ENCODE peak calls at places on chromosomes 16 and 17, in four cellular contexts. Y is cardiac fibroblast, F is DND-41, J is Caco-2. I is an unnamed sample.

GRCh38 chr16:22267764-22268163 is 29.4 kb upstream of the POLR3E start:
- DNase-seq in Y (no peak), F (no peak), J (no peak), I (no peak)

GRCh38 chr17:8820311-8821010 is 21.3 kb upstream of the MFSD6L start:
- DNase-seq in Y (no peak), F (no peak), J (no peak), I (no peak)

GRCh38 chr17:83156408-83156807 is 77.0 kb downstream of the METRNL start:
- DNase-seq in Y (no peak), F (no peak), J (no peak), I (no peak)

GRCh38 chr17:6427284-6427781 is 7.6 kb downstream of the AIPL1 start:
- DNase-seq in Y (peak; percentile 16), F (peak; percentile 77), J (no peak), I (no peak)

GRCh38 chr16:2386990-2387389 is 42.3 kb upstream of the CCNF start:
- DNase-seq in Y (peak; percentile 12), F (no peak), J (peak; percentile 11), I (no peak)

GRCh38 chr17:70661342-70662222 is 492.2 kb downstream of the KCNJ2 start:
- DNase-seq in Y (peak; percentile 9), F (no peak), J (no peak), I (no peak)

GRCh38 chr16:48535831-48536599 is 74.0 kb downstream of the N4BP1 start:
- DNase-seq in Y (peak; percentile 76), F (peak; percentile 75), J (no peak), I (no peak)

GRCh38 chr16:73143681-73144370 is 95.9 kb upstream of the ZFHX3 start:
- DNase-seq in Y (peak; percentile 24), F (no peak), J (no peak), I (no peak)

GRCh38 chr17:72614871-72615626 is 477.4 kb downstream of the SLC39A11 start:
- DNase-seq in Y (peak; percentile 82), F (no peak), J (peak; percentile 87), I (peak; percentile 56)

GRCh38 chr16:27920391-27920891 is 143.1 kb downstream of the GSG1L start:
- DNase-seq in Y (no peak), F (no peak), J (peak; percentile 37), I (peak; percentile 29)

GRCh38 chr16:86862596-86862995 is 284.2 kb downstream of the FOXL1 start:
- DNase-seq in Y (no peak), F (no peak), J (no peak), I (no peak)

GRCh38 chr17:73645050-73645871 is 1.0 kb upstream of the SDK2 start:
- DNase-seq in Y (no peak), F (peak; percentile 12), J (peak; percentile 48), I (peak; percentile 52)
- TF ChIP-seq CTCF in Y (no peak), F (peak; percentile 30), J (peak; percentile 2), I (peak; percentile 54)

GRCh38 chr17:39563476-39563875 is 44.2 kb downstream of the NEUROD2 start:
- DNase-seq in Y (no peak), F (no peak), J (no peak), I (no peak)

GRCh38 chr17:39564201-39564828 is 43.4 kb downstream of the NEUROD2 start:
- DNase-seq in Y (no peak), F (no peak), J (peak; percentile 40), I (no peak)

GRCh38 chr17:39568710-39569109 is 39.0 kb downstream of the NEUROD2 start:
- DNase-seq in Y (no peak), F (no peak), J (no peak), I (no peak)

DNA sequence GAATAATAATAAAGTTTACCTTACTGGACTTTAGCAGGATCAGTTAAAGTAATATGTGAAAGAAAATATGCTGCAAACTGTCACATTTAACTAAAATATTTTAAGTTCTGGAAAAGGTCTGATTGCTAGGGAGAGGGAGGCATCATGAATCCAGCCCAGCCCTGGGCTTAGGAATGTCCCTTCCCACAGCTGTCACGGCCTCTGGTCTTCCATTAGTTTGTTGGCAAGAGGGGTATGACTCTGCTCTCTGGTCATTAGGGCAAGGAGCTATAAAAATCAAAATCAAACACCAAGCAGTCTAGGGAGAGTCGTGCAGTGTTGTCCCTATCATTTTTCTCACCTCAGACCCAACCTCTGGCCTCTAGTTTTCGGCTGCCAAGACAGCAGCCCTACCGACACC is 41.6 kb downstream of the NEUROD2 start:
- DNase-seq in Y (no peak), F (no peak), J (no peak), I (no peak)
- TF ChIP-seq CTCF in Y (no peak), F (no peak), J (no peak), I (no peak)

GRCh38 chr16:3485821-3486505 is 9.3 kb downstream of the C16orf90 start:
- DNase-seq in Y (no peak), F (no peak), J (no peak), I (no peak)
- TF ChIP-seq CTCF in Y (no peak), F (peak; percentile 25), J (no peak), I (no peak)

DNA sequence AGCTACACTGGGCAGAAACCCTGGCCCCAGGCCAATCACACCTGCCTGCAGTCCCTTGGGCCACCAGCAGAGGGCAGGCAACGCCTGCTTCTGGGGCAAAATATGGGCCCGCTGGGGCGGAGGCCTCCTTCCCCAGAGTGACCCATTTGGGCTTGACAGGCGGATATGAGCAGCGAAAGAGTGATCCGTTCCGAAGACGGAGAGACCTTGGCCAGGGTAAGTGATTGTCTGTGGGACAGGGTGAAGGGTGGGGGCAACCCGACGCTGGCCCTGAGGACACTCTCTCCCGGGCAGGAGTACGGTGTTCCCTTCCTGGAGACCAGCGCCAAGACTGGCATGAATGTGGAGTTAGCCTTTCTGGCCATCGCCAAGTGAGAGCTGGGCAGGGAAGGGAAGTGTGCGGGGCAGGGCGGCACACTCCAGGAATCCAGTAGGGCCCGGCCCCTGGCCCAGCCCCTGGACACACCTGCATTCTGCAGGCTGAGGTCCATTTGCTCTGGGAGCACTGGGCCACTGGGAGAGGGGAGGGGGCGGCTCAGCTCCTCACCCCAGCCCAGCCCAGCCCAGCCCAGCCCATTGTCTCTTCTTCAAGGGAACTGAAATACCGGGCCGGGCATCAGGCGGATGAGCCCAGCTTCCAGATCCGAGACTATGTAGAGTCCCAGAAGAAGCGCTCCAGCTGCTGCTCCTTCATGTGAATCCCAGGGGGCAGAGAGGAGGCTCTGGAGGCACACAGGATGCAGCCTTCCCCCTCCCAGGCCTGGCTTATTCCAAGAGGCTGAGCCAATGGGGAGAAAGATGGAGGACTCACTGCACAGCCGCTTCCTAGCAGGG is 3.5 kb upstream of the NHERF1 start:
- DNase-seq in Y (peak; percentile 75), F (peak; percentile 74), J (peak; percentile 95), I (peak; percentile 91)
- TF ChIP-seq CTCF in Y (peak; percentile 100), F (peak; percentile 99), J (peak; percentile 99), I (peak; percentile 100)

GRCh38 chr16:52070341-52071057 is 476.4 kb downstream of the TOX3 start:
- DNase-seq in Y (no peak), F (no peak), J (no peak), I (no peak)

GRCh38 chr16:52071101-52071500 is 475.8 kb downstream of the TOX3 start:
- DNase-seq in Y (no peak), F (no peak), J (no peak), I (no peak)

GRCh38 chr16:52069866-52070265 is 477.1 kb downstream of the TOX3 start:
- DNase-seq in Y (peak; percentile 11), F (no peak), J (peak; percentile 51), I (no peak)

GRCh38 chr16:52066951-52067350 is 480.0 kb downstream of the TOX3 start:
- DNase-seq in Y (no peak), F (no peak), J (no peak), I (no peak)

DNA sequence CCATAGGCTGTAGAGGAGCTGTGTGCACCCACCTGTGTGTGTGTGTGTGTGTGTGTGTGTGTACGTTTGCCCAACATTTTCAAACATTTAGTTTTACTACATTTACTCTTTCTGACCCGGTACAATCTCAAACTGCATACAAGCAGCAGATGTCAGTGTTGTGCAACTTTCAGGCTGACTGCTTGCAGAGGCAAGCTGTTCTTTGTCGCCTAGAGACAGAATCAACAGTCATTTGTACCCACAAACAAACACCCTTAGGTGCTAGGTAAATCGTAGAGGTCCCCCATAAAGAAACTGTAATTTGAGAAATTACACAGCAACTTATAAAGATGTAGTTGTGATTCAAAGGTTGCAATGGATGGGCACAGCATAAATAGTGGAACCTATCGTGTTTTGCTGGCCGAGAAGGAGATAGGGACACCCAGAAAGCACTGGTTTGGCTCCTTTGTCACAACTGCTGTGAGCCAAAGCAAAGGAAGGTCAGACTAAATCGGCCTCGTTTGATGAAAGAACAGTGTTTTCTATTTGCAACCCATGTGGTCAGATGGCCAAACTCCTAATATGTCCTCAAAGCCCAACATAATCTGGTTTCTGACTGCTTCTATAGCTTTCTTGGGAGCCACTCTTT is 478.4 kb downstream of the TOX3 start:
- DNase-seq in Y (peak; percentile 9), F (no peak), J (peak; percentile 44), I (peak; percentile 24)
- TF ChIP-seq CTCF in Y (no peak), F (peak; percentile 42), J (no peak), I (peak; percentile 63)

GRCh38 chr17:55825213-55825612 is 74.4 kb downstream of the PCTP start:
- DNase-seq in Y (peak; percentile 6), F (no peak), J (peak; percentile 7), I (no peak)
- TF ChIP-seq CTCF in Y (no peak), F (peak; percentile 65), J (peak; percentile 17), I (peak; percentile 47)

DNA sequence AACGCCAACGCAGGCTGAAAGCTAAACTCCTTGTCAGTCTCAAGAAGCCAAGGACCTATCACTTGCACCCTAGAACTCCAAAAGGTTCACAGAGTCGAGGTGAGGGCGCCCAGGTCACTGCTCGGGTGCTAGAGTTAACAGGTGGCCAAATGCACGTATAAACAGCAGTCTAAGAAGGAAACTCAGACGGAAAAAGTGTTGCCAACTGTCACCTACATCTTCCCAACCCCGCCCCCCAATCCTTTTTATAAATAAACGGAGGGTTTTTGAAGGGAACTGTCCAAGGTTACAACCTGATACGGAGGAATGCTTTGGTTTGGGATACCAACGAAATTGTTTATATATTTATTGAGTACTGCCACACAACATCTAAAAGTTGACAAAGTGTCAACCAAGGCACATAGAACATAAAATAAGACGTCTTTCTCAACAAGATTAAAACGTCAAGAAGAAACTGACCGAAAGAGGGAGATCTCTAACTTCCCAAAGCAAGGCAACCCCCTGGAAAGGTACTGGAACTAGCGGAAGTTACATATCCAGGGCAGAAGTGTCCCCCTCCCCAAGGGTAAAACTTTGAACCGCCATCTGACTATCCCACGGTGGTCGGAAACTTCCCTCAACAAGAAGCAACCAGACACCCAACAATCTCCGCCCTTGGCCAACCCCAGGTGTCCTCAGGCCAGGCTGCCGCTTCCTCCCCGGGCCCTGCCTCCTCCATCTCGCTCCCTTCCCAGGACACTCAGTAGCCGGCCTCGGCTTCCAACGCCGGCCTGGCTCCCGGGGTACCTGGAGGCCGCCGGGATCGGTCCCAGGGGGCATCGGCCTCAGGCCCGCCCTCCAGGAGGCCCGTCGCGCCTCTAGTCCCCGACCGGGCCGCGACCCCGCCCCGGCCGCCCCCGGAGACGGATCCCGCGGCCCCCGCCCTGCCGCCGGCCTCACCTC is 982 bp downstream of the SPAG9 start:
- DNase-seq in Y (peak; percentile 49), F (peak; percentile 58), J (peak; percentile 54), I (no peak)
- TF ChIP-seq CTCF in Y (peak; percentile 21), F (peak; percentile 35), J (peak; percentile 20), I (no peak)

GRCh38 chr16:78161023-78161729 is 61.7 kb downstream of the WWOX start:
- DNase-seq in Y (no peak), F (no peak), J (no peak), I (no peak)

GRCh38 chr16:78163772-78164391 is 64.4 kb downstream of the WWOX start:
- DNase-seq in Y (peak; percentile 64), F (no peak), J (no peak), I (no peak)
- TF ChIP-seq CTCF in Y (no peak), F (no peak), J (no peak), I (no peak)